ENCODE peak calls at places on chromosomes 7 and 10, in nine cellular contexts. W is neural progenitor cell, Y is astrocyte of the cerebellum, B is upper lobe of right lung, I is A549, O is body of pancreas, J is HFFc6, C is fibroblast of lung, N is Calu3. F is an unnamed sample.

GRCh38 chr7:47183896-47184629 is 397.8 kb downstream of the TNS3 start:
- DNase-seq in C (no peak), N (no peak), Y (no peak), I (no peak), W (no peak), B (no peak), J (no peak), O (peak), F (no peak)

GRCh38 chr10:130363051-130363450 is 226.9 kb downstream of the GLRX3 start:
- DNase-seq in Y (no peak), O (no peak), B (no peak), N (no peak), J (no peak), W (no peak), C (no peak), I (no peak), F (no peak)

GRCh38 chr7:141649137-141649864 is 52.7 kb downstream of the DENND11 start:
- DNase-seq in B (no peak), J (no peak), W (no peak), Y (no peak), I (no peak), O (no peak), N (no peak), C (no peak), F (no peak)

GRCh38 chr7:80984619-80985018 is 65.8 kb upstream of the SEMA3C start:
- DNase-seq in N (no peak), B (no peak), I (no peak), O (no peak), W (no peak), Y (no peak), J (no peak), C (no peak), F (no peak)

GRCh38 chr7:31476073-31476745 is 37.7 kb upstream of the ITPRID1 start:
- DNase-seq in C (no peak), O (no peak), N (peak), Y (no peak), I (peak), B (no peak), J (no peak), W (no peak), F (no peak)

GRCh38 chr10:13450078-13450477 is 78.7 kb downstream of the BEND7 start:
- DNase-seq in O (no peak), I (no peak), N (no peak), Y (peak), W (no peak), B (no peak), C (peak), J (peak), F (peak)

GRCh38 chr7:12703881-12704280 is 16.4 kb downstream of the ARL4A start:
- DNase-seq in B (no peak), O (no peak), I (no peak), Y (no peak), W (no peak), C (peak), J (no peak), N (no peak), F (no peak)

GRCh38 chr10:97407211-97407951 is 6.2 kb upstream of the RRP12 start:
- DNase-seq in N (peak), C (peak), I (peak), Y (no peak), B (peak), J (peak), W (peak), O (peak), F (peak)

GRCh38 chr7:90804370-90804769 is 208.2 kb downstream of the CDK14 start:
- DNase-seq in N (no peak), C (peak), O (no peak), I (no peak), Y (no peak), W (no peak), J (no peak), B (no peak), F (no peak)

GRCh38 chr7:80154656-80155325 is 20.2 kb downstream of the GNAI1 start:
- DNase-seq in C (peak), B (no peak), O (no peak), N (no peak), I (no peak), W (no peak), J (no peak), Y (no peak), F (peak)

GRCh38 chr10:48215148-48215982 is 59.1 kb downstream of the FRMPD2 start:
- DNase-seq in Y (peak), W (peak), B (no peak), O (peak), C (peak), J (peak), N (peak), I (peak), F (peak)

GRCh38 chr7:47195641-47196040 is 386.3 kb downstream of the TNS3 start:
- DNase-seq in I (peak), N (no peak), W (peak), C (no peak), Y (no peak), B (no peak), O (no peak), J (no peak), F (no peak)

GRCh38 chr10:122494833-122495232 is 33.5 kb downstream of the HTRA1 start:
- DNase-seq in B (no peak), C (peak), O (no peak), N (no peak), J (no peak), W (no peak), I (peak), Y (no peak), F (peak)

GRCh38 chr7:69864822-69865221 is 266.5 kb downstream of the AUTS2 start:
- DNase-seq in W (no peak), C (no peak), N (no peak), O (no peak), Y (no peak), B (no peak), J (no peak), I (no peak), F (no peak)

GRCh38 chr10:128747556-128748335 is 621.5 kb upstream of the MKI67 start:
- DNase-seq in Y (no peak), O (no peak), B (no peak), J (no peak), W (no peak), N (no peak), C (no peak), I (no peak), F (no peak)

GRCh38 chr10:11776080-11776479 is 33.9 kb downstream of the ECHDC3 start:
- DNase-seq in O (no peak), I (peak), N (no peak), J (peak), B (no peak), C (no peak), Y (no peak), W (no peak), F (no peak)

GRCh38 chr7:108497082-108497725 is 28.7 kb downstream of the PNPLA8 start:
- DNase-seq in C (peak), J (peak), W (peak), O (peak), N (peak), B (no peak), Y (peak), I (peak), F (peak)

GRCh38 chr7:116588225-116588624 is 63.4 kb downstream of the CAV1 start:
- DNase-seq in C (peak), B (no peak), N (no peak), O (no peak), I (no peak), J (peak), Y (no peak), W (peak), F (no peak)

GRCh38 chr7:132394283-132395003 is 181.8 kb downstream of the PLXNA4 start:
- DNase-seq in Y (no peak), J (no peak), O (no peak), C (no peak), I (peak), N (no peak), W (no peak), B (no peak), F (peak)

GRCh38 chr7:2719007-2719406 is 31.0 kb downstream of the AMZ1 start:
- DNase-seq in O (peak), W (peak), Y (no peak), I (peak), N (peak), C (no peak), B (no peak), J (no peak), F (peak)

GRCh38 chr7:69213882-69214281 is 384.4 kb upstream of the AUTS2 start:
- DNase-seq in Y (no peak), J (no peak), B (no peak), O (no peak), I (peak), C (no peak), N (no peak), W (no peak), F (no peak)

GRCh38 chr10:49833162-49833561 is 71.0 kb upstream of the OGDHL start:
- DNase-seq in J (no peak), W (no peak), C (no peak), N (no peak), B (no peak), I (no peak), Y (no peak), O (no peak), F (no peak)

DNA sequence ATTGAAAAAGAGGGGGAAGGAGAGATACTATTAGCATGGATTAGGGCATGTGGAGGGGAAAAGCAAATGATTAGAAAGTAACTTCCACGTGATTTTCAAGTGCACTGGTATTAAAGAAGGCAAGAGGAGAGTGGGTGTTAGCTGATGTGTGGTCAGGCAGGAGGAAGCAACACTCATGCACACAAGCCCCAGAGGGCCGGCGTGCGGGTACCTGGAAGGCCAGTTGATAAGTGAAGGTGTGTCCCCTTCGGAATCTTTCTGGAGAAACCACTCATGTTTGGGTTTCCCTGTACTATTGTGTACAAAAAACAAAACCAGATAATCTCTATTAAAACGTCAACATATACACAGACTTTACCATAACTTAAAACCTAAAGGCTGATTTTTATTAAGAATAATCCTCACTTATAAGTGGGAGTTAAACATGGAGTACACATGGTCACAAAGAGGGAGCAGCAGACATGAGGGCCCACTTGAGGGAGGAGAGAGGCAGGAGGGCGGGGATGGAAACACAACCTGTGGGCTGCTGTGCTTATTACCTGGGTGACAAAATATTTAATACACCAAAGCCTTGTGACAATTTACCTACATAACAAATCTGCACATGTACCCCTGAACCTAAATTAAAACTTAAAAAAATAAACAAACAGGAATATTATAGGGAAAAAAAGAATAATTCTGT is 98.9 kb downstream of the SVIL start:
- DNase-seq in O (no peak), B (peak), I (no peak), Y (no peak), J (no peak), N (peak), W (no peak), C (no peak), F (no peak)
- TF ChIP-seq CTCF in O (no peak), B (no peak), I (peak), Y (no peak), J (peak), N (no peak), W (no peak), C (no peak), F (no peak)

DNA sequence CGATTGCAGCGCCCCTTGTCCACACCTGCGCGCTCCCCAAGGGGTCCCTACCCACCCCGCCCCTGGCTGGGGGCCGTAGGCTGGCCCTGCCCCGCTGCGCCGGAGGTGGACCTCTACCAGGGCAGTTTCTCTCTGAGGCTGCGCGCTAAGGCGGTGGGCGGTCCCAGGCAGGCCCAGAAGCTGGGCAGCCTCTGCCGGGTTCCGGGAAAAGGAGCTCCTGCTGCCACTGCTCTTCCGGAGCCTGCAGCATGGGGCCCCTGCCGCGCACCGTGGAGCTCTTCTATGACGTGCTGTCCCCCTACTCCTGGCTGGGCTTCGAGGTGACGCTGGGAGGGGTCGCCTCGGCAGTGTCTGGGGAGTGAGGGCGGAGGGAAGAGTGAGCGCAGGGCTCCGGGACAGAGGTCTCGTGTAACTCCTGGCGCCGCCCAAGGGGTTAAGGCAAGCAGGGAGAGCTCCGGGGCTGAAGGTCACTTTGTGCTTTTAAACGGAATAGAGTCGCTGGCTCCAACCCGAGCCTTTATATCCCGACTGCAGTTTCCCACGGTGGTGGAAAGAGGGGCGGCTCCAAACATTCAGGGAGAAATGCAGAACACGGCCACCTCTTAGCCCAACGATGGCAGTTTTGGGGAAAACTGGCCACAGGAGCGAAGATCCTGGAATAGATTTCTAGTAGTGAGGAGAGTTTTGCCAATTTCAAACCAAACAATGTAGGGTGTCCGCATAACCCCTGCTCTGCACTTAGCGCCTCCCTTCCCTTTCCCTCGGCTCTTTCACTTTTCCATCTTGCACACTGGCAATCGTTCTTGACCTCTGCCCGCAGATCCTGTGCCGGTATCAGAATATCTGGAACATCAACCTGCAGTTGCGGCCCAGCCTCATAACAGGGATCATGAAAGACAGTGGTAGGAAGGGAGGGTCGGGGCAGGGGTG is at the start of gene GSTK1:
- DNase-seq in J (peak), N (peak), I (peak), Y (no peak), B (peak), O (peak), C (peak), W (peak), F (peak)
- TF ChIP-seq CTCF in J (no peak), N (no peak), I (no peak), Y (no peak), B (no peak), O (no peak), C (no peak), W (no peak), F (no peak)

DNA sequence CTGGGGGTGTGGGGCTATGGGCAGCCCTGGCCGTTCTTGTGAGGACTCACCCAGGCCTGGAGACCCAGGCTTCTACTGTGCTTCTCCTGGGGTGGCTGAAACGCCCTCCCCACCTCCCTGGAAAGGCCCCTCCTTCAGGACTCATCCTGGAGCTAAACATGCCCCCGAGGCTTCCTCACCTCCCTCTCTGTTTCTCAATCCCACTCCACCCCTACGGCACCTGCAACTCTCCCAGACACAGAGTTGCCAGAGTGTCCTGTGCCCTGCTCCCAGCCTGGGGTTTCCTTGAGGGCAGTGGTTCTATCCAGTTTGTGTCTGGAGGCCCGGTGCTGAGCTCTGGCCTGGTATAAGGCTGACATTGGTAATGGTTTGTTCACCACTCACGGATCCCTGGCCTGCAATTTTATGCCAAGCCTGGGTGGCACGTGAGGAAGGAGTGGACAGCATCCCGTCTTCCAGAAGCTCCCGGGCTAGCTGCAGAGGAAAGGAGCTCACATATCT is 68.0 kb downstream of the GRID1 start:
- DNase-seq in C (no peak), J (no peak), O (no peak), B (no peak), W (no peak), I (no peak), N (no peak), Y (no peak), F (no peak)
- TF ChIP-seq CTCF in C (no peak), J (no peak), O (no peak), B (no peak), W (no peak), I (no peak), N (no peak), Y (no peak), F (no peak)

DNA sequence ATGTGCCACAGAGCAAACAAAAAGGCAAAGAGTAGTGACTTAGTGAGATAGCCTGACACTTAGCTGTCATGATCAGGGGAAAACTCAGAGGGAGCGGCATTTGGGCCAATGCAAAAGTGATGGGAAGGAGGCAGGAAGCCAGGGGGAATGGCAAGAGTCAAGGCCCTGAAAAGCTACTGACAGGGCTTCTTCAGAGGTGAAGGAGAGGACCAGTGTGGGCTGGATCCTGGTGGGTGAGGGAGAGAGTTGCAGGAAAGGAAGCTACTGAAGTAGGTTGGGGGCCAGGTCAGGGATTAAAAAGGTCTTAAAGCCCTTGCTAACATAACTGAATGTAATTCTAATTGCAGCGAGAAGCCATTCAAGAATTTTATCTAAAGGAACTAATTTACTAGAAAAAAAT is 117.0 kb downstream of the AASS start:
- DNase-seq in C (no peak), W (no peak), J (no peak), B (no peak), I (no peak), O (no peak), N (no peak), Y (no peak), F (no peak)
- TF ChIP-seq CTCF in C (no peak), W (no peak), J (no peak), B (no peak), I (no peak), O (no peak), N (no peak), Y (no peak), F (no peak)

DNA sequence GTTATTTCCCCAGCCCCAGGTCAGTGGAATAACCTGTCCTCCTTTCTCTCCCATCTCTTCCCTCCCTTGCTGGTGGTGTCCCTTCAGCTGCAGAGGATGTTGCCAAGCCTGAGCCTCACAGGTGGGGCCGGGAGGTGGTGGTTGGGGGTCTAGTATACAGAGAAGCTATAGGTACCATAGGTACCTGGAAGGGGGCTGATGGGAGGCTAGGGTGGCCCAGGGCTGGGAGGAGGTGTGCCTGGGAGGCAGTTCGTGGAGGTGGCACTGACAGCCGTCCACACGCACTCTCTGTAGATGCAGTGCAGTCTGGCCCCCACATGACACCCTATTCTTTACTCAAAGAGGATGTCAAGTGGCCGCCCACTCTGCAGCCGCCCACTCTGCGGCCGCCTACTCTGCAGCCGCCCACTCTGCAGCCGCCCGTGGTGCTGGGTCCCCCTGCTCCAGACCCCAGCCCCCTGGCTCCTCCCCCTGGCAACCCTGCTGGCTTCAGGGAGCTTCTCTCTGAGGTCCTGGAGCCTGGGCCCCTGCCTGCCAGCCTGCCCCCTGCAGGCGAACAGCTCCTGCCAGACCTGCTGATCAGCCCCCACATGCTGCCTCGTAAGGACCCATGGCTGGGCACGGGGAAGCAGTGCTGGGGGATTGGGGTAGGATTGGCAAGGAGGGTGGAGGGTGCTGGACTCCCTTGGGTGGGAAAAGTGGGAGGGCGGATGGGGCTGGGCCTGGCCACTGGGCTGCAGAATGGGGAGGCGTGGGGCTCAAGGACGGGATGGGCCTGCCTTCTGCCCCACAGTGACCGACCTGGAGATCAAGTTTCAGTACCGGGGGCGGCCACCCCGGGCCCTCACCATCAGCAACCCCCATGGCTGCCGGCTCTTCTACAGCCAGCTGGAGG is 9.5 kb downstream of the IRF5 start:
- DNase-seq in C (no peak), O (no peak), W (no peak), B (peak), N (peak), I (no peak), J (no peak), Y (no peak), F (no peak)
- TF ChIP-seq CTCF in C (no peak), O (no peak), W (peak), B (no peak), N (peak), I (peak), J (peak), Y (peak), F (no peak)

DNA sequence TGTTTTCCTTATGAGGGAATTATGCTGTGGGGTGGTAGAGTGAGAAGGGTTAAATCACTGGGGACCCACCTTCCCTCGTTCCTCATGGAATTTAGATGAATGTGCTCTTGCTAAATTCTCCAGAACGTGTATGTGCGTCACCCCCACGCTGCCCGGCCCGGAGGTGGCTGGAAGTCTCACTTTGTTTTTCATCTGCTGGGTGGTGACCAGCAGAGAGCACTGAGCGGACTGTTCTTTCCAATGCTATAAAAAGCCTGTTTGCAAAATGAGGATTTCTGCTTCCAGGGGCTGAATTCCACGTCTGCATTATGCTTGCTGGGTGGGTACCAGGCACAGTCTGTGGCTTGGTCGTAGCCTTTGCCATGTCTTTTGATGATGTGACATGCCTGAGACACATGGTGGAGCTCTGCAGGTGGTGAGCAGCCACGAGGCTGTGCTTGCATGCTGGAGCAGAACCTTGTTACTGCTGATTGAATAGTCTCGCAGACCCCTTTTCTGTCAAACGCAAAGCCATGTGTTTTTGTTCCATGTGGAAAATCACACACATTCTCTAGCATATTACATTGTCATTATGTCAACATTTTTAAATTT is 31.9 kb upstream of the INSYN2A start:
- DNase-seq in C (peak), B (no peak), J (no peak), O (no peak), I (no peak), Y (no peak), W (peak), N (no peak), F (no peak)
- TF ChIP-seq CTCF in C (no peak), B (no peak), J (no peak), O (no peak), I (no peak), Y (no peak), W (no peak), N (no peak), F (no peak)

F was measured in MCF 10A.